ENCODE peak calls at places on chromosome 9, in five cellular contexts. J, Z, G, P and I are unnamed samples.

GRCh38 chr9:77808750-77809079 is 160.6 kb upstream of the GNA14 start:
- DNase-seq in J (no peak), Z (no peak), G (no peak), P (no peak), I (no peak)

GRCh38 chr9:108603141-108603540 is 252.6 kb downstream of the ACTL7B start:
- DNase-seq in J (no peak), Z (no peak), G (no peak), P (peak; percentile 49), I (no peak)

GRCh38 chr9:124661184-124661755 is 109.8 kb downstream of the NR6A1 start:
- DNase-seq in J (no peak), Z (no peak), G (no peak), P (no peak), I (no peak)

GRCh38 chr9:27518809-27519208 is 5.3 kb upstream of the IFNK start:
- DNase-seq in J (no peak), Z (no peak), G (no peak), P (no peak), I (no peak)

GRCh38 chr9:81035171-81035570 is 654.2 kb downstream of the TLE1 start:
- DNase-seq in J (no peak), Z (no peak), G (no peak), P (no peak), I (no peak)

GRCh38 chr9:110405858-110406443 is 68.3 kb upstream of the TXNDC8 start:
- DNase-seq in J (no peak), Z (no peak), G (no peak), P (no peak), I (no peak)

GRCh38 chr9:121574771-121575519 is 75.3 kb upstream of the GGTA1 start:
- DNase-seq in J (no peak), Z (peak; percentile 41), G (no peak), P (no peak), I (no peak)

GRCh38 chr9:840343-840742 is 1.2 kb upstream of the DMRT1 start:
- DNase-seq in J (no peak), Z (no peak), G (no peak), P (no peak), I (no peak)

GRCh38 chr9:133536080-133536479 is 1.6 kb downstream of the ADAMTSL2 start:
- DNase-seq in J (no peak), Z (no peak), G (no peak), P (no peak), I (no peak)

GRCh38 chr9:29974197-29974596 is 2400.9 kb upstream of the C9orf72 start:
- DNase-seq in J (no peak), Z (no peak), G (no peak), P (no peak), I (no peak)

GRCh38 chr9:94591876-94592275 is 1.7 kb downstream of the FBP2 start:
- DNase-seq in J (no peak), Z (no peak), G (no peak), P (no peak), I (no peak)

GRCh38 chr9:113528088-113528487 is 64.6 kb downstream of the RGS3 start:
- DNase-seq in J (no peak), Z (no peak), G (no peak), P (no peak), I (no peak)

GRCh38 chr9:22088372-22089063 is 79.4 kb upstream of the CDKN2B start:
- DNase-seq in J (no peak), Z (no peak), G (no peak), P (no peak), I (no peak)

GRCh38 chr9:14722391-14723035 is at the start of gene CER1:
- DNase-seq in J (no peak), Z (no peak), G (no peak), P (no peak), I (no peak)

DNA sequence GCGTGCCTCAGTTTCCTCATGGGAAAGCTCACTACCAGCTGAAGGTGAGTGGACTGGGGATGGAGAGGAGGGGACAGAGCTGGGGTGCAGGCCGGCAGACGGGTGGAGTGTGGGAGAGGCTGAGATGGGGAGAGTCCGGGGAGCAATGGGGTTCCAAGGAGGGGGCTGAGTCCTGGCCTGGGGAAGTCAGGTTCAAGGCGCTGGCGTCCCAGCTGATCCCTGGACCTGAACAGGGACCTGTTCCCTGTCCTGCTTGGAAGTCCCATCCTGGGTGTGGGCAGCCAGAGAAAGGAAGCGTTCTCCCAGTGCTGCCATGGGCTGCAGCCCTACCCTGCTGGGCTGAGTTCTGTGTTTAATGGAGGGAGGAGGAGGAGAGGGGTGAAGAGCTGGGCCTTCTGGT is 60.9 kb upstream of the GNE start:
- DNase-seq in J (no peak), Z (no peak), G (no peak), P (no peak), I (no peak)
- H3K27ac ChIP-seq in J (no peak overlapping the region), Z (no peak overlapping the region), G (no peak overlapping the region), P (peak overlapping the region; percentile 90), I (no peak overlapping the region)

DNA sequence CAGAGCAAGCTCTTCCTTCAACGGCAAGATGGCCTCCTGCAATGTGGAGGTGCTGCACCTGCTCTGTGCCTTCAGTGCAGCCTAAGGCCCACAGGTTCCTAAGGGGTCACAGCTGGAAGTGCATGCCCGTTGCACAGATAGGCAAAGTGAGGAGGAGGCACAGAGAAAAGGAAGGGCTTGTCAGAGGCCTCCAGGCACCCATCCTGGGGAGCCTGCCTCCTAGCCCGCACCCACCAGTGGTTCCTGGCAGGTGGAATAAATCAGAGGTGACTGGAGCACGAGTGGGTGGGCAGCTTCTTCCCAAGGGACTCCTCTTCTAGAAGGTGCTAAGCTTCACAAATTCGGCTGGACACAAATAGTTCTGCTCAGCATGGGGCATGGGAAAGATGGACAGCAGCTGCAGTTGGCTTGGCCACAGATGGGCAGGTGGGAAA is 52.8 kb upstream of the STXBP1 start:
- DNase-seq in J (no peak), Z (no peak), G (no peak), P (no peak), I (no peak)
- H3K27ac ChIP-seq in J (no peak overlapping the region), Z (no peak overlapping the region), G (peak overlapping the region; percentile 98), P (peak overlapping the region; percentile 82), I (no peak overlapping the region)

GRCh38 chr9:69283003-69283402 is 42.0 kb upstream of the ENTREP1 start:
- DNase-seq in J (no peak), Z (no peak), G (no peak), P (no peak), I (no peak)
- H3K27ac ChIP-seq in J (no peak overlapping the region), Z (no peak overlapping the region), G (no peak overlapping the region), P (no peak overlapping the region), I (no peak overlapping the region)

DNA sequence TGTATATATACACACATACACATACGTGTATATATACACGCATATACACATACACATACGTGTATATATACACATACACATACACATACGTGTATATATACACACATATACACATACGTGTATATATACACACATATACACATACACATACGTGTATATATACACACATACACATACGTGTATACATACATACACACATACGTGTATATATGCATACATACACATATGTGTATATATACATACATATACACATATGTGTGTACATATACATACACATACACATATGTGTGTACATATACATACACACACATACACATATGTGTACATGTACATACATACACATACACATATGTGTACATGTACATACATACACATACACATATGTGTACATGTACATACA is 82.6 kb downstream of the SYK start:
- DNase-seq in J (no peak), Z (no peak), G (no peak), P (no peak), I (no peak)
- H3K27ac ChIP-seq in J (no peak overlapping the region), Z (no peak overlapping the region), G (no peak overlapping the region), P (no peak overlapping the region), I (no peak overlapping the region)

GRCh38 chr9:132048191-132048590 is 31.5 kb downstream of the MED27 start:
- DNase-seq in J (no peak), Z (no peak), G (no peak), P (no peak), I (no peak)
- H3K27ac ChIP-seq in J (no peak overlapping the region), Z (no peak overlapping the region), G (no peak overlapping the region), P (no peak overlapping the region), I (no peak overlapping the region)

DNA sequence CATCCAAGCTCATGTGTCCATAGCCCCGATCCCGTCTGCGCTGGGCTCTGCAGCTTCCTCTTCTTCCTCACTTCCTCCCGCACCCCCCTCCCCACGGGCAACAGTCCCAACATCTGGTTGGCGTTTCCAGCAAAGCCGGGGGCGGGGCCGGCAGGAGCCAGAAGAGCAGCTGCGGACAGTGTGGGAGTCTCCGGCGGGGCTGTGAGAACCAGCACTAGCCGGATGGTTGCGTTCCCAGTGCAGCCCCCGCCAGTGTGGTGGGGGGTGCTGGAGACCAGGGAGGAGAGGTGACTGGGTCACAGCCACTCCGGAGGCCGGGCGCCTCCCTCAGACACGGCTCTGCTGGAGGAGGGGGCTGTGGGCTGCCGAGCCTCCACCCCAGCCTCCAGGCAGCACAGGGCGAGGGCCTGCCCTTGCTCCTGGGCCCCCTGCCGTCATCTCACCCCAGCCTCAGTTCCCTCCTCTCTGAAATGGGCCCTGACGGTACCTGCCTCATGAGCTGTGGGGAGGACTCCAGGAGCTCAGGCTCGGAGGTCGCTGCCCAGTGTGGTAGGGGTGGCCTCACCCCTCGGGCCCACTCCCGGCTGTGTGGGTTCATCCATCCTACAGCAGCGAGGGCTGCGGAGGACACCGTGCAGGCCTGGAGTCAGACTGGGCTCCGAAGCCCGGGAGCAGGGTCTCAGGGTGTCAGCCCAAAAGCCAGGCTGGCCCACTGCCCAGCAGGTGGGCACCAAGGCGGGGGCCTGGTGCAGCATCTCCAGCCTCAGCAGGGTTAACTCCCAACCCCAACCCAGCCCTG is 41.5 kb upstream of the NOTCH1 start:
- DNase-seq in J (no peak), Z (peak; percentile 84), G (peak; percentile 53), P (peak; percentile 34), I (peak; percentile 40)
- H3K27ac ChIP-seq in J (no peak overlapping the region), Z (peak overlapping the region; percentile 16), G (peak overlapping the region; percentile 73), P (no peak overlapping the region), I (no peak overlapping the region)

DNA sequence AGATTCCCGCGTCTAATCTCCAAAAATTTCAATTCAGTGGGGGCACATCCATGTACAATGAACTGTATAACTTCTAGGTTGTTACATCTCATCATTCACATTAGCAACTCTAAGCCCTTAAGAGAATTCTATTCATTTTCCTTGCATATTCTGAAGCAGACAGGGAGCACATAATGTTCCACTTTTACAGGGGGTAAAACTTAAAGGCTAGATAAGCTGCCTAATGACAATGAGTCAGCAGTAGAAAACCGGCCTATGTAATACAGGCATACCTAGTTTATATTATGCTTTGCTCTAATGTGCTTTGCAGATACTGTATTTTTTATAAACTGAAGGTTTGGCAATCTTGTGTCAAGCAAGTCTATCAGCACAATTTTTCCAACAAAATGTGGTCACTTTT is 40.4 kb downstream of the PTAR1 start:
- DNase-seq in J (no peak), Z (no peak), G (no peak), P (no peak), I (no peak)
- H3K27ac ChIP-seq in J (no peak overlapping the region), Z (no peak overlapping the region), G (no peak overlapping the region), P (no peak overlapping the region), I (no peak overlapping the region)

GRCh38 chr9:91312717-91313325 is 48.9 kb downstream of the AUH start:
- DNase-seq in J (no peak), Z (no peak), G (no peak), P (peak; percentile 78), I (no peak)
- H3K27ac ChIP-seq in J (no peak overlapping the region), Z (no peak overlapping the region), G (no peak overlapping the region), P (peak overlapping the region; percentile 67), I (no peak overlapping the region)

GRCh38 chr9:91073811-91074771 is 272.5 kb downstream of the SYK start:
- DNase-seq in J (no peak), Z (no peak), G (no peak), P (peak; percentile 30), I (no peak)

GRCh38 chr9:91075279-91075678 is 273.7 kb downstream of the SYK start:
- DNase-seq in J (no peak), Z (no peak), G (no peak), P (no peak), I (no peak)

GRCh38 chr9:91077624-91078023 is 276.0 kb downstream of the SYK start:
- DNase-seq in J (no peak), Z (no peak), G (no peak), P (no peak), I (no peak)

GRCh38 chr9:91073049-91073810 is 271.6 kb downstream of the SYK start:
- DNase-seq in J (no peak), Z (no peak), G (no peak), P (peak; percentile 19), I (no peak)

GRCh38 chr9:91074866-91075265 is 273.2 kb downstream of the SYK start:
- DNase-seq in J (no peak), Z (no peak), G (no peak), P (no peak), I (no peak)
- H3K27ac ChIP-seq in J (no peak overlapping the region), Z (no peak overlapping the region), G (no peak overlapping the region), P (no peak overlapping the region), I (no peak overlapping the region)